ENCODE peak calls at places on chromosomes 2 and 18, in five cellular contexts. J, X, R, T and U are unnamed samples. For H3K27me3, the result is how much of the 10 kb centered on the place peaks cover.

GRCh38 chr2:181471783-181472182 is 14.6 kb downstream of the ITGA4 start:
- DNase-seq in J (no peak), X (no peak), R (no peak), T (no peak), U (no peak)

GRCh38 chr2:223855426-223855825 is 18.0 kb upstream of the AP1S3 start:
- DNase-seq in J (peak), X (no peak), R (peak), T (no peak), U (no peak)

GRCh38 chr2:239267411-239267941 is 133.3 kb downstream of the HDAC4 start:
- DNase-seq in J (peak), X (peak), R (peak), T (peak), U (no peak)

GRCh38 chr2:17830053-17831034 is 14.1 kb downstream of the MSGN1 start:
- DNase-seq in J (peak), X (peak), R (peak), T (peak), U (peak)

GRCh38 chr2:12014088-12014960 is 267.9 kb downstream of the LPIN1 start:
- DNase-seq in J (peak), X (no peak), R (peak), T (no peak), U (no peak)

GRCh38 chr18:76610012-76610411 is 115.0 kb upstream of the ZNF516 start:
- DNase-seq in J (no peak), X (no peak), R (no peak), T (no peak), U (no peak)

GRCh38 chr2:216695401-216695821 is at the start of gene IGFBP5:
- DNase-seq in J (peak), X (peak), R (peak), T (no peak), U (peak)

GRCh38 chr2:206873426-206873825 is 65.9 kb upstream of the CPO start:
- DNase-seq in J (no peak), X (no peak), R (no peak), T (no peak), U (no peak)

GRCh38 chr2:218166791-218167190 is at the start of gene CXCR1:
- DNase-seq in J (no peak), X (no peak), R (no peak), T (peak), U (no peak)

GRCh38 chr2:199457147-199458016 is at the start of gene SATB2:
- DNase-seq in J (peak), X (peak), R (peak), T (peak), U (peak)

GRCh38 chr2:27914046-27914792 is 23.7 kb downstream of the BABAM2 start:
- DNase-seq in J (no peak), X (no peak), R (peak), T (no peak), U (no peak)

GRCh38 chr2:189552991-189553404 is 27.6 kb downstream of the SLC40A1 start:
- DNase-seq in J (no peak), X (peak), R (no peak), T (no peak), U (no peak)
- H3K27me3 ChIP-seq in J (under half), X (under half), R (under half), T (under half), U (under half)

GRCh38 chr2:172233947-172234715 is 131.4 kb upstream of the DLX2 start:
- DNase-seq in J (no peak), X (no peak), R (no peak), T (no peak), U (no peak)

GRCh38 chr2:172231508-172231907 is 128.8 kb upstream of the DLX2 start:
- DNase-seq in J (no peak), X (no peak), R (no peak), T (no peak), U (no peak)

GRCh38 chr2:172232638-172233253 is 130.0 kb upstream of the DLX2 start:
- DNase-seq in J (peak), X (no peak), R (peak), T (no peak), U (no peak)

GRCh38 chr2:172230783-172231446 is 128.2 kb upstream of the DLX2 start:
- DNase-seq in J (no peak), X (no peak), R (no peak), T (no peak), U (no peak)

GRCh38 chr2:172234716-172235661 is 132.3 kb upstream of the DLX2 start:
- DNase-seq in J (no peak), X (peak), R (no peak), T (no peak), U (peak)
- H3K9ac ChIP-seq in J (no peak), X (peak), R (no peak), T (no peak), U (peak)

GRCh38 chr18:21243041-21243431 is 1.0 kb downstream of the GREB1L start:
- DNase-seq in J (peak), X (no peak), R (no peak), T (no peak), U (no peak)

GRCh38 chr18:21242141-21243040 is at the start of gene GREB1L:
- DNase-seq in J (peak), X (peak), R (no peak), T (peak), U (peak)

DNA sequence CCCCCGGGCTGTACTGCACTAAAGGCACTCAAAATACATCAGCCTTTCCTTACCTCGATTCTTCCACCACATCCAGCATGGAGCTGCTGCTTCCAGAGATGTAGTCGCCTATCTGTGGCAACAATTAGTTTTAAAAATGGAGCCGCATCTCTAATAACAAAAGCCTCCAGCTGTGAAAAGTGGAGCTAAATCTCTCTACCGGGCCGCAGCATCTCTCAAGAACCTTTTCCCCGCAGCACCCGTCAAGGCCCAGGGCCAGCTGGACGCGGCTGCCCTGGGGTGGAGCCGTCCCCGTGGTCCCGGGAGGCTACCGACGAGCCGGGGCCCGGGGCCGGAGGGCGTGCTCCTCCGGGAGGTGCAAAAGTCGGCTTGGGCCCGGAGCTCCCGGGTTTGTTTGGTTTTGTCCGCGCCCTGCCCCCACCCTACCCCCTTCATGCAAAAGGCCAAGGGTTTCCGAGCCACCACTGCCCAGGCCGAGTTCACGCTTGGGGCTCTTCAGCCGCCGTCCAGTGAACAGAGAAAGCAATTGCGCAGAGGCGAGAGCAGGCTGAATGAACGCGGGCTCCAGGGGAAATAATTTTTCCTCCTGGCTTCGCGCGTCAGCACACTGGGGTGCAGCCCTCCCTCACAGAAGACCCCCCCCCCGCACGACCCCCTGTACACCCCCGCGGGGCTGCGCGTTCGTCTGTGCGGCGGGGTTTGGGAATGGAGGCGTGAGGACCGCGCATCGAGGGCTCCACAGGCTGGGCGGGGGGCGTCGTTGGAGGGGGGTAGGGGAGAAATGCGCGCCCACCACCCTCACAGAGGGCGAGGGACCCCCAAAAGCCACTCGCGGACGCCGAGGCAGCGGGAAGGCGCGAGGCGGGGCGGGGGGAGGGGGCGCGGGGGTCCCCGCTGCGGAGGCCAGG is 554 bp upstream of the GREB1L start:
- DNase-seq in J (no peak), X (no peak), R (no peak), T (no peak), U (peak)
- H3K27me3 ChIP-seq in J (under half), X (under half), R (under half), T (under half), U (under half)

GRCh38 chr2:42135381-42136312 is 33.5 kb upstream of the EML4 start:
- DNase-seq in J (no peak), X (no peak), R (no peak), T (no peak), U (no peak)
- H3K9ac ChIP-seq in J (no peak), X (no peak), R (no peak), T (no peak), U (no peak)

GRCh38 chr2:231039294-231039664 is 2.0 kb downstream of the C2orf72 start:
- DNase-seq in J (no peak), X (no peak), R (no peak), T (no peak), U (no peak)

GRCh38 chr2:231037202-231037730 is at the start of gene C2orf72:
- DNase-seq in J (no peak), X (no peak), R (no peak), T (no peak), U (no peak)

GRCh38 chr2:231036578-231037106 is 681 bp upstream of the C2orf72 start:
- DNase-seq in J (no peak), X (no peak), R (no peak), T (no peak), U (no peak)

GRCh38 chr2:231038483-231039293 is 1.4 kb downstream of the C2orf72 start:
- DNase-seq in J (no peak), X (no peak), R (no peak), T (no peak), U (no peak)

DNA sequence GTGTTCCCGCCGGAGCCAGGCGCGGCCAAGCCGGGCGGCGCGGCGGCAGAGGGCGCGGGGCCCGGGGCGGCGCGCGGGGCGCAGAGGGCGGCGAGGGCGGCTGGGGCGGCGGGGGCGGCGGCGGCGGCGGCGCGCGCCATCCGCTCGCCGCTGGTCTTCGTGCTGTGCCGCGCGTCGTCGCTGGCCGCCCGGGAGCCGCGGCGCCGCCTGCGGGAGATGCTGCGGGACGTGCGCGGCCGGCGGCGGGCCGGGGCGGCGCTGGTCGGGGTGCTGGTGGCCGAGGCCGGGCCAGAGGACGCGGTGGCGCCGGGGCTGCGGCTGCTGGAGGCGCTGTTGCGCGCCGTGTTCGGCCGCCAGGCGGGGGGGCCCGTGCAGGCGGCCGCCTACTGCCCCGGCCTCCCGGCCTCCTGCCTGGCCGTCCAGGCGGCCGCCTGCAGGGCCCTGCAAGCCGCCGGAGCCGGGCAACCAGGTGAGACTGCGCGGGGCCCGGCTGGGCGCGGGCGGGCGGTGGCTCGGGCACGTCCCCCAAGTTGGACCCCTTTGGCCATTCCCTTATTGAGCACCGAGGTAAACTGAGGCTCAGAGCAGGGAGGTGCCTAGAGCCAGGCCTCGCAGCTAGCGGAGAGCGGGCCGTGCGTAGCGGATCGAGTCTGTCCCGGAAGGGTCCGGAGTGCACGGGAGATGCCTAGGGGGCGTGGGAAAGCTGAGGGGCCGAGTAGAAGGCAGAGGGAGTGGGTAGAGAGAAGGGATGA is 584 bp downstream of the C2orf72 start:
- DNase-seq in J (no peak), X (no peak), R (no peak), T (no peak), U (no peak)
- H3K27me3 ChIP-seq in J (under half), X (under half), R (half or more), T (under half), U (under half)

GRCh38 chr2:96340493-96341414 is 5.2 kb downstream of the NCAPH start:
- DNase-seq in J (no peak), X (no peak), R (peak), T (no peak), U (no peak)
- H3K9ac ChIP-seq in J (no peak), X (no peak), R (no peak), T (no peak), U (no peak)

GRCh38 chr2:3539836-3540235 is 18.3 kb downstream of the RNASEH1 start:
- DNase-seq in J (no peak), X (no peak), R (no peak), T (no peak), U (no peak)
- H3K27me3 ChIP-seq in J (under half), X (under half), R (under half), T (under half), U (under half)

GRCh38 chr18:26335139-26335933 is 109.1 kb downstream of the TAF4B start:
- DNase-seq in J (peak), X (no peak), R (no peak), T (no peak), U (no peak)
- H3K9ac ChIP-seq in J (no peak), X (no peak), R (no peak), T (no peak), U (no peak)

DNA sequence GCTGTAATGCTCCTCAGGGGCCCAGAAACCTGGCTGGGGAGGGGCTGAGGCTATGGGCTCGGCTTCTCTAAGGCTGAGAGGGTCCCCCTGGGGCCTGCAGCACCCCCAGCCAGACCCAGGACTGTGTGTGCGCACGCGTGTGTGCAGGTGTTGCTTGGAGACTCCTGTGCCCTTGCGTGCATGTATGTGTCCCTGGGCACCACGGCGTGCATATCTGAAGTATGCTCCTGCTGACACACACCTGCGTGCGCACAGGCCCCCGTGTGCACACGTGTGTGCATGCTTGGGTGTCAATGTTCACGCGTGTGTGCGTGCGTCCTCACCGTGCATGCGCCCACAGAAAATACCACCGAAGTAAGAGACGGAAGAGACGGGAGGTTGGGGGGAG is 14.9 kb upstream of the ECEL1 start:
- DNase-seq in J (no peak), X (no peak), R (peak), T (no peak), U (no peak)
- H3K27me3 ChIP-seq in J (under half), X (under half), R (half or more), T (under half), U (under half)